ENCODE peak calls at places on chromosomes 2 and 18, in ten cellular contexts. N is mucosa of descending colon, T is psoas muscle, D is DND-41, G is spleen, I is AG09309, W is lower lobe of right lung, Z is cardiac fibroblast, F is AG04450, K is colonic mucosa. X is an unnamed sample.

GRCh38 chr2:54013996-54014395 is 43.2 kb upstream of the PSME4 start:
- DNase-seq in K (no peak), D (peak), G (no peak), N (no peak), I (no peak), T (no peak), W (no peak), Z (no peak), F (no peak), X (no peak)

GRCh38 chr18:48723837-48724236 is 185.0 kb downstream of the CTIF start:
- DNase-seq in F (no peak), D (no peak), G (no peak), T (no peak), N (no peak), Z (no peak), W (no peak), K (no peak), I (no peak), X (no peak)

GRCh38 chr2:42569116-42569711 is 782 bp downstream of the MTA3 start:
- DNase-seq in Z (peak), K (peak), N (peak), G (peak), F (no peak), T (no peak), I (no peak), D (peak), W (no peak), X (peak)

GRCh38 chr2:138327967-138328366 is 173.6 kb upstream of the SPOPL start:
- DNase-seq in W (no peak), G (no peak), N (no peak), D (no peak), K (no peak), F (no peak), T (no peak), I (no peak), Z (no peak), X (peak)

GRCh38 chr2:230658877-230659652 is 53.6 kb upstream of the CAB39 start:
- DNase-seq in W (no peak), K (no peak), T (no peak), I (no peak), F (no peak), D (peak), N (no peak), Z (no peak), G (no peak), X (no peak)

GRCh38 chr2:224412064-224412921 is 10.4 kb upstream of the FAM124B start:
- DNase-seq in G (no peak), T (no peak), I (peak), K (no peak), F (no peak), Z (peak), W (no peak), N (no peak), D (no peak), X (peak)

GRCh38 chr2:207791579-207792243 is 22.0 kb upstream of the FZD5 start:
- DNase-seq in K (no peak), F (no peak), G (no peak), D (no peak), W (no peak), Z (no peak), T (no peak), N (no peak), I (no peak), X (no peak)

GRCh38 chr2:235669983-235670962 is 176.4 kb downstream of the AGAP1 start:
- DNase-seq in T (peak), D (no peak), W (peak), G (no peak), K (peak), Z (peak), F (peak), N (peak), I (peak), X (peak)

GRCh38 chr2:159256159-159256558 is 30.3 kb downstream of the WDSUB1 start:
- DNase-seq in N (no peak), T (no peak), F (peak), D (no peak), K (no peak), Z (peak), W (no peak), G (no peak), I (peak), X (peak)

GRCh38 chr2:14633451-14634211 is 1.1 kb downstream of the LRATD1 start:
- DNase-seq in T (no peak), G (no peak), W (peak), I (no peak), K (peak), D (no peak), F (no peak), Z (no peak), N (peak), X (no peak)

GRCh38 chr2:235594041-235594440 is 100.2 kb downstream of the AGAP1 start:
- DNase-seq in N (no peak), Z (peak), G (no peak), D (no peak), T (no peak), K (no peak), W (no peak), F (peak), I (peak), X (peak)

GRCh38 chr2:173448938-173449471 is 94.3 kb downstream of the CDCA7 start:
- DNase-seq in W (peak), D (peak), N (peak), T (peak), K (peak), I (peak), Z (peak), G (peak), F (peak), X (peak)

GRCh38 chr2:11891591-11891990 is 145.2 kb downstream of the LPIN1 start:
- DNase-seq in W (no peak), D (no peak), Z (no peak), K (no peak), F (no peak), N (no peak), I (no peak), T (no peak), G (no peak), X (no peak)

DNA sequence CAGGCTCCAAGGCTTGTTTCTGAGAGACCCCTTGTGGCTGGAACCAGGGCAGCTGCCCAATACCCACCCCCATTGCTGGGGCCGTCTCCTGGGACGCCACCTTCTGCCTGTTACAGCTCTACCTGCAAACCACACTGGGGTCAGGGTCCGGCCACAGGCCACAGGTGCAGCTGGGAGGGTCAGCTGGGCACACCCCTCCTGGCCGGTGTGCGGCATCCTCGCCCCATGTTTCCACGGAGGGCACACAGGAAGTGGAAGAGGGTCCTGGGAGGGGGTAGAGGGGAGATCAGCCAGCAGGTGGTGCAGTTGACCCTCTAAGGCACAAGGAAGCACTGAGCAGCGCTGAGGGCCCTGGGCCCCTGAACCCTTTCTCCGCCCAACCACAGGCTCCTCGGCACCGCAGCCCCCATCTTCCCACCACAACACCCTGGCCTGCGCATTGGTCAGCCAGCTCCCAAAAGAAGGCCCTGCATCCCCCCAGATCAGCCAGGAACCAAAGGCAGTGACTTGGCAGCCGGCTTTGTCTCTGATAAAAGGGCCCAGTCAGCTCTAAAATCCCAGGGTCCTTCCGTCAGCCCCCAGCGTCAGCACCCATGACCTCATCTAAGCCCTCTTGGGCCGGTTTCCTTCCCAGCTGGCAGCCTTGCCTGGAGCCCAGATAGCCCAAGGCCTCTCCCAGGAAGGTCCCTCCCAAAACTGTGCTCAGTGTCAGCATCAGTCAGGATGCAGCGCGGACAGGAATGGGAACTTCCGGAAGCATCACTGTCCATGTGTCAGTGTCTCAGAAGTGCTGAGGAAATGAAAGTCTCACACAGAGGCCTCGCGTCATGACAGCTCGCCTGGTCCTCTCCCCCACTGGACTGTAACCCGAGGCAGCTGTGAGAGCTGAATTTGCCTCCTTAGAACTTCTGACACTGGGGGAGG is 1.7 kb downstream of the ERFE start:
- DNase-seq in N (peak), D (peak), Z (peak), F (no peak), K (no peak), T (peak), I (no peak), G (peak), W (no peak), X (peak)
- TF ChIP-seq CTCF in N (no peak), D (peak), Z (peak), F (peak), K (no peak), T (peak), I (no peak), G (peak), W (peak), X (peak)

DNA sequence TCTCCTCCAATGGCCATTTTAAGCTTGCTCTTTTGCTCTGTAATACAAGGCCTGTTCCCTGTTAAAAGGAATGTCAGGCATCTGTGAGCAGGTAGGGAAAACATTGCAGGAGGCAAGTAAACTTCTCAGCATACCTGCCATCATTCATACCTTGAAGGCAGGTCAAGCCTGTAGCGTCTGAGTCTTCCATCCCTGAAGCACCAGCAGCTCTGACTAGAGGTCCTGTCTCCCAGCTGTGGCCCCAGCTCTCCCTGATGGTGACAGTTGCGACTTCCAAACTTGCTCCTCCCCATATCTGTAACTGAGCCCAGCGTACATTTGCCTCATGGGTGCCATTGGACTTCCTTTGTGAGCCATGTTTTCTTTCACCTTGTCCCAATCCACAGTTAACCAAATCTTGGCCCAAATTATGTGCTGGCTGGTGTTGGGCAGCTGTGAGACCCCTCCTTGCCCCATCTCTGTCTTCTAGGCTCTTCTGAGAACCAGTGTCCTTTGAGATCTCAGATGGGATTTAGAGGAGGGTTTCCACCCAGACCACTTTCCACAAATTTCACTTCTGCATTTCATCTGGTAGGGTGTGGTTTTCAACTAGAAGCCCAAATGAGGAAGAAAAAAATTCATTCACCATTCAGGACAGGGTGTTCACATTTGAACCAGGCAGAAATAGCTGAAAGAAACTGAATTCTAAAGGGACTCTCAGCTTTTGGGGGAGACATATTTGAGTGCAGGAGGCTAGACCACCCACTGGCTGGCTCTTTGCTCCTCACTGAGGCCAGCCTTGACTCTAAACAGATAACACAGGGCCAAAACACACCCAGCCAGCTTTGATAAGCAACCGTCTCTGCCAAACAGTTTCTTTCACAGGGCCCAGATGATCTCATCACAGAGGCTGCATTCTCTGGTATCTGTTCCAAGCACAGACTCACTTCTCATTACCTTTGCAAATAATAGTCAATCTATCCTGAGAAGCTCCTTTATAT is 66.4 kb upstream of the MSH2 start:
- DNase-seq in G (no peak), Z (no peak), T (no peak), D (no peak), I (no peak), K (peak), F (no peak), W (no peak), N (no peak), X (no peak)
- H3K4me3 ChIP-seq in G (no peak), Z (no peak), T (no peak), D (no peak), I (no peak), K (no peak), F (no peak), W (no peak), N (no peak), X (no peak)

DNA sequence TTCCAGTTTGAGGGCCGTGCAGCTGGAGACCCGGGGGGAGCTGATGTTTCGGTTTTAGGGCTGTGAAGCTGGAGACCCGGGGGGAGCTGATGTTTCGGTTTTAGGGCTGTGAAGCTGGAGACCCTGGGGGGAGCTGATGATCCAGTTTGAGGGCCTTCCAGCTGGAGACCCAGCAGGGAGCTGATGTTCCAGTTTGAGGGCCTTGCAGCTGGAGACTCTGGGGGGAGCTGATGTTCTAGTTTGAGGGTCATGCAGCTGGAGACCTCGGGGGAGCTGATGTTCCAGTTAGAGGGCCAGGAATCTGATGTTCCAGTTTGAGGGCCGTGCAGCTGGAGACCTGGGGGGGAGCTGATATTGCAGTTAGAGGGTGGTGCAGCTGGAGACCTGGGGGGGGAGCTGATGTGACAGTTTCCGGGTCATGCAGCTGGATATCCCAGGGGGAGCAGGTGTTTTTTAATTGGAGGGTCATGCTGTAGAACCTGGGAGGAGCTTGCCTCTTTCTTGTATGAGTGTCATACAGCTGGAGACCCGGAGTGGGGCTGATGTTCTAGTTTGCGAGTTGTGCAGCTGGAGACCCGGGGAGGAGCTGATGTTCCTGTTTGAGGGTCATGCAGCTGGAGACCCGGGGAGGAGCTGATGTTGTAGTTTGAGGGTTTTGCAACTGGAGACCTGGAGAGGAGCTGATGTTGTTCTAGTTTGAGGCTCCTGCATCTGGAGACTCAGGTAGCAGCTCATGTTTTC is 153.2 kb downstream of the RTP5 start:
- DNase-seq in G (peak), W (no peak), F (no peak), T (no peak), Z (no peak), K (no peak), D (no peak), I (no peak), N (no peak), X (no peak)
- TF ChIP-seq CTCF in G (no peak), W (no peak), F (no peak), T (no peak), Z (no peak), K (no peak), D (no peak), I (no peak), N (no peak), X (no peak)

GRCh38 chr18:26700201-26700600 is 151.8 kb upstream of the KCTD1 start:
- DNase-seq in F (no peak), W (no peak), D (peak), T (no peak), I (no peak), N (no peak), K (no peak), G (no peak), Z (no peak), X (no peak)
- H3K4me3 ChIP-seq in F (no peak), W (no peak), D (peak), T (no peak), I (no peak), N (no peak), K (no peak), G (no peak), Z (no peak), X (no peak)

DNA sequence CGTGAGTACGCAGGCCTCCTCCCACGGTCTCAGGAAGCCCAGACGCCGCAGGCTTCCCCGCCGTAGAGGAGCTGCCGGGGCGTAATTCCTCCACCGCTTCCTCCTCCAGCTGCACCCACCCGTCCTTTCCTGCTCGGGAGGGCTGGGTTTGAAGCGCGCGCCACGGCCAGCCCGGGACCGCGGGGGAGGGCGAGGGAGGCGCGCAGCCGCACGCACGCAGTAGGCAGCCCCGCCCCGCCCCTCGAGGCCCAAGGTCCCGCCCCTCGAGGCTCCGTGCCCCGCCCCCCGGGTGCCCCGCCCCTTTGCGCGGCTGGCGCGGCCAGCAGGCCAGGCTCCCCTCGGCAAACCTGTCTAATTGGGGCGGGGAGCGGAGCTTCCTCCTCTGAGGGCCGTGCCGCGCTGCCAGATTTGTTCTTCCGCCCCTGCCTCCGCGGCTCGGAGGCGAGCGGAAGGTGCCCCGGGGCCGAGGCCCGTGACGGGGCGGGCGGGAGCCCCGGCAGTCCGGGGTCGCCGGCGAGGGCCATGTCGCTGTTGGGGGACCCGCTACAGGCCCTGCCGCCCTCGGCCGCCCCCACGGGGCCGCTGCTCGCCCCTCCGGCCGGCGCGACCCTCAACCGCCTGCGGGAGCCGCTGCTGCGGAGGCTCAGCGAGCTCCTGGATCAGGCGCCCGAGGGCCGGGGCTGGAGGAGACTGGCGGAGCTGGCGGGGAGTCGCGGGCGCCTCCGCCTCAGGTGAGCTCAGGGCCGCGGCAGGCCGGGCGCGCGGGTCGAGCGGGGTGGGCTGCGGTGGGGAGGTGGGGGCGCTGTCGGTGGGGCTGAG is at the start of gene MALT1:
- DNase-seq in W (peak), I (peak), F (peak), T (peak), G (peak), N (peak), D (peak), K (peak), Z (peak), X (peak)
- TF ChIP-seq CTCF in W (peak), I (no peak), F (no peak), T (no peak), G (no peak), N (no peak), D (peak), K (no peak), Z (no peak), X (no peak)

DNA sequence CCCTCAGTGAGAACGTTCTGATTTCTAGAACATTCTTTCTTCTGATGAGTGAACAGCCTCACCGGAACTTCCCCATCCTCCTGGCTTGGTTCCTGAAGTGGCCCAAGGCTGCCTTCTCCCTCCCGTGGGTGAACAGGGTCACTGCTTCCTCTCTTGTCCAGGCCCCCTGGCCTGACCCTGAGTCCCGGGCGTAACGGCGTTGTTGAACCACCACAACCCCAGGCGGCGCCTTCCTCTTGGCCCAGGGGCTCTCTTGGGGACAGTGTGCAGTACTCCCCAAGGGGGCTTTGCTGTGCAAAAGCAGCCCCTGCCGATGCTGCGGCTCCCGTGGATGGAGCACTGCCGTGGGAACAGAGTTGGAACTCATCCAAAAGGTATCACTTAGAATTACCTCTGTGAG is 147.2 kb downstream of the TSN start:
- DNase-seq in T (no peak), F (no peak), G (no peak), Z (no peak), W (no peak), D (no peak), N (no peak), K (no peak), I (no peak), X (no peak)
- H3K4me3 ChIP-seq in T (peak), F (no peak), G (no peak), Z (peak), W (peak), D (no peak), N (no peak), K (no peak), I (no peak), X (peak)